ENCODE peak calls at places on chromosome 13, in nine cellular contexts. V is gastrocnemius medialis, C is Caco-2, B is HL-60, L is A549, H is foreskin keratinocyte, E is psoas muscle, Z is cardiac fibroblast, Y is WTC11. P is an unnamed sample.

GRCh38 chr13:75393839-75394238 is 88.1 kb downstream of the TBC1D4 start:
- DNase-seq in V (no peak), C (no peak), B (no peak), L (no peak), H (no peak), E (no peak), Z (no peak), Y (no peak), P (no peak)

GRCh38 chr13:84655677-84656076 is 773.4 kb upstream of the SLITRK1 start:
- DNase-seq in V (no peak), C (no peak), B (no peak), L (no peak), H (no peak), E (no peak), Z (peak; percentile 5), Y (no peak), P (no peak)

GRCh38 chr13:93298741-93299140 is 72.1 kb downstream of the GPC6 start:
- DNase-seq in V (no peak), C (no peak), B (no peak), L (no peak), H (no peak), E (no peak), Z (no peak), Y (no peak), P (no peak)

GRCh38 chr13:42474954-42475353 is 99.0 kb upstream of the TNFSF11 start:
- DNase-seq in V (no peak), C (no peak), B (no peak), L (no peak), H (no peak), E (no peak), Z (peak; percentile 53), Y (no peak), P (no peak)

GRCh38 chr13:112893570-112894422 is 75.2 kb upstream of the MCF2L start:
- DNase-seq in V (no peak), C (peak; percentile 85), B (peak; percentile 24), L (no peak), H (no peak), E (no peak), Z (peak; percentile 22), Y (peak; percentile 67), P (no peak)

GRCh38 chr13:109101550-109102144 is 472.2 kb downstream of the MYO16 start:
- DNase-seq in V (no peak), C (no peak), B (no peak), L (no peak), H (no peak), E (no peak), Z (no peak), Y (no peak), P (no peak)

GRCh38 chr13:92547256-92547655 is 679.4 kb upstream of the GPC6 start:
- DNase-seq in V (no peak), C (no peak), B (no peak), L (no peak), H (peak; percentile 48), E (no peak), Z (peak; percentile 1), Y (no peak), P (no peak)

GRCh38 chr13:35549481-35549880 is 73.0 kb upstream of the MAB21L1 start:
- DNase-seq in V (no peak), C (no peak), B (no peak), L (peak; percentile 27), H (peak; percentile 56), E (no peak), Z (peak; percentile 74), Y (no peak), P (no peak)

GRCh38 chr13:72144625-72145024 is 277.6 kb upstream of the DACH1 start:
- DNase-seq in V (no peak), C (no peak), B (no peak), L (no peak), H (no peak), E (no peak), Z (no peak), Y (no peak), P (no peak)

GRCh38 chr13:75938811-75939525 is 302.8 kb downstream of the LMO7 start:
- DNase-seq in V (no peak), C (no peak), B (no peak), L (no peak), H (no peak), E (no peak), Z (peak; percentile 2), Y (no peak), P (no peak)

GRCh38 chr13:25752957-25753540 is 298.8 kb downstream of the SHISA2 start:
- DNase-seq in V (peak; percentile 23), C (no peak), B (no peak), L (no peak), H (no peak), E (peak; percentile 51), Z (peak; percentile 91), Y (no peak), P (no peak)

GRCh38 chr13:26968431-26969335 is 202.9 kb downstream of the USP12 start:
- DNase-seq in V (no peak), C (peak; percentile 95), B (no peak), L (peak; percentile 19), H (no peak), E (no peak), Z (no peak), Y (no peak), P (no peak)

GRCh38 chr13:98858206-98858605 is 105.7 kb upstream of the SLC15A1 start:
- DNase-seq in V (no peak), C (no peak), B (no peak), L (no peak), H (no peak), E (no peak), Z (no peak), Y (no peak), P (no peak)

DNA sequence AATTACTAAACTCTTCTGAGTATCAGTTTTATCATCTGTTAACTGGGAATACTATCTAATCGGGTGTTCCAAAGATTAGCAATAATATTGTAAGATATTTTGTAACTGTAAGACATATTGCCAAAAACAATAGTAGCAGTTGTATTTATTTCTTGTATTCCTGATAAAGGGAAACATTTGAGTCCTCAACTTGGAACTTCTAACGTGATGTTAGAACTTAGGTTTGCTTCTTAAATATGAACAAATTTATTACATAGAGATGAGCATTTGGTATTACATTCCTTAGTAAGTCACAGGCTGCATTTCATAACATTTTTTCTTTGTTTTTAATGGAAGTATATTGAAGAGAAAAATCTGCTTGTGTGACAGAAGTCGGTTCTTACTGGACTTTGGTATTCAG is 225.3 kb downstream of the NALCN start:
- DNase-seq in V (no peak), C (no peak), B (no peak), L (no peak), H (no peak), E (no peak), Z (no peak), Y (no peak), P (no peak)
- TF ChIP-seq CTCF in V (no peak), C (no peak), B (no peak), L (no peak), H (no peak), E (no peak), Z (no peak), Y (no peak), P (no peak)

GRCh38 chr13:37679043-37679442 is 80.5 kb upstream of the POSTN start:
- DNase-seq in V (no peak), C (no peak), B (no peak), L (no peak), H (no peak), E (no peak), Z (no peak), Y (no peak), P (no peak)
- TF ChIP-seq CTCF in V (no peak), C (no peak), B (no peak), L (no peak), H (peak; percentile 43), E (no peak), Z (peak; percentile 40), Y (no peak), P (no peak)

GRCh38 chr13:91277013-91277676 is 70.3 kb upstream of the MIR17HG start:
- DNase-seq in V (no peak), C (no peak), B (no peak), L (no peak), H (no peak), E (no peak), Z (no peak), Y (no peak), P (no peak)

GRCh38 chr13:91280806-91281205 is 66.7 kb upstream of the MIR17HG start:
- DNase-seq in V (no peak), C (no peak), B (peak; percentile 4), L (no peak), H (peak; percentile 1), E (no peak), Z (no peak), Y (no peak), P (no peak)

GRCh38 chr13:91273675-91274074 is 73.8 kb upstream of the MIR17HG start:
- DNase-seq in V (no peak), C (no peak), B (no peak), L (no peak), H (no peak), E (no peak), Z (no peak), Y (no peak), P (no peak)

GRCh38 chr13:91278888-91279287 is 68.6 kb upstream of the MIR17HG start:
- DNase-seq in V (no peak), C (no peak), B (no peak), L (no peak), H (no peak), E (no peak), Z (no peak), Y (no peak), P (no peak)

DNA sequence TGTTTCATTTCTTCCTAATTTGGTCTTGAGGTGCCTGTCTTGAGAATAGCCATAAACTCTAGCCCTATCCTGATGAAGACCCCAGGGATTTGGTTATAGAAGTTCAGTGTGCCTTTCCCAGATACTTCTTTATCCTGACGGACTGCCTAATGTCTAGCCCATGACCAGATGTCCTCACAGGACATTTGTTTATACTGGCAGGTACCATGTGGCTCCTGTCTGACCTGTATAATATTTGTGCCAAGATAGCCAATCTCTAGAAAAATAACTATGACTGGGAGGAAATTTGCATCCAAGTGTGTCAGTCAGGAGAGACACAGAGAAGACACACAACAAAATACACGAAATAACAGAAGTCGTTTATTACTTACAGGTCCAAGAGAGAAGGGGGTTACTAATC is 69.2 kb upstream of the MIR17HG start:
- DNase-seq in V (no peak), C (no peak), B (no peak), L (no peak), H (no peak), E (no peak), Z (no peak), Y (no peak), P (no peak)
- TF ChIP-seq CTCF in V (no peak), C (no peak), B (no peak), L (no peak), H (no peak), E (no peak), Z (no peak), Y (no peak), P (no peak)

DNA sequence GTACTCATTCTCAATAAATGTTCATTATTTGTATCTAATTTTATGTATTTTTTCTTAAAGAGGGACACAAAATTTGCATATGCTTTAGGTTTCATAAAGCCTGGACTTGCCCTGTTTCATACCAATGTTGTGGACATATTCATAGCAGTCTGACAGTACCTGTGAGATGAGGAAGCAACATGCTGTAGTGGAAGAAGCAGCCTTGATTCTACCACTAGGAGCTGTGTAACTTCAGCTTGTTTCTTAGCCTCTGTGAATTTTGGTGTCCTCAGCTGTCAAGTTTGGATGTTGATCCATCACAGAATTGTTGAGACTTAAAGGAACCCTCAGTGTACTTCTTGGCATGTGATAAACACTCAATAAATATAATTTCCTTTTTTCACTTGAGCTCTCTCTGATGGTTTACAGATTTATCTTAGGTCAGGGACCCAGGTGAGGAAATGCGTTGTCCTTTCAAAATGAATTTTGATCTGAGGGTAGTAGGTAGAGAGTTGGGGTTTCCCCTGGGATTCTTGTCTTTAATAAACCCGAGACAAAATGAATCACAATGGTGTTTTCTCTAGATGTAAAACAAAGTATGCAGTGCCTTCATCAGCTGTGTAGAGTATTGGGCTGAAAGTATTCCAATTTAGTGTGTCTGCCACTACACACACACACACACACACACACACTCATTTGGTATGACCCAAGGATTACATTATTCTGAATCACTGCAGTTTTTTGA is 152.1 kb downstream of the KCNRG start:
- DNase-seq in V (no peak), C (no peak), B (peak; percentile 35), L (no peak), H (no peak), E (no peak), Z (no peak), Y (no peak), P (no peak)
- TF ChIP-seq CTCF in V (no peak), C (no peak), B (no peak), L (no peak), H (no peak), E (no peak), Z (no peak), Y (no peak), P (no peak)